ENCODE peak calls at places on chromosomes 13 and 19, in four cellular contexts. X, I, K and L are unnamed samples.

GRCh38 chr13:80145291-80145690 is 195.6 kb downstream of the SPRY2 start:
- DNase-seq in K (no peak), I (no peak), X (no peak), L (no peak)

GRCh38 chr13:90447735-90448103 is 899.8 kb upstream of the MIR17HG start:
- DNase-seq in K (no peak), X (no peak), I (no peak), L (no peak)

GRCh38 chr19:34353546-34353945 is 11.4 kb upstream of the GPI start:
- DNase-seq in X (no peak), I (no peak), K (no peak), L (no peak)

GRCh38 chr19:11697284-11697855 is 41.4 kb downstream of the ZNF823 start:
- DNase-seq in X (no peak), K (no peak), I (no peak), L (no peak)

GRCh38 chr13:92355213-92355612 is 871.4 kb upstream of the GPC6 start:
- DNase-seq in I (peak), X (peak), K (no peak), L (peak)

GRCh38 chr13:50731400-50731799 is 112.1 kb downstream of the DLEU7 start:
- DNase-seq in X (no peak), I (no peak), K (peak), L (no peak)

GRCh38 chr19:1070576-1070930 is 3.6 kb downstream of the ARHGAP45 start:
- DNase-seq in I (no peak), X (no peak), K (no peak), L (peak)

GRCh38 chr19:4717191-4717965 is 6.3 kb downstream of the DPP9 start:
- DNase-seq in X (no peak), K (no peak), I (peak), L (no peak)

GRCh38 chr13:53800011-53800410 is 771.4 kb downstream of the OLFM4 start:
- DNase-seq in I (no peak), K (no peak), X (no peak), L (no peak)

GRCh38 chr19:8208119-8208709 is 956 bp upstream of the CERS4 start:
- DNase-seq in I (no peak), K (no peak), X (no peak), L (peak)

GRCh38 chr13:23321534-23322241 is 111.8 kb downstream of the SACS start:
- DNase-seq in I (peak), X (peak), K (peak), L (no peak)

GRCh38 chr13:113317031-113317430 is 20.0 kb downstream of the LAMP1 start:
- DNase-seq in I (no peak), X (no peak), K (no peak), L (no peak)

GRCh38 chr13:26498524-26499208 is 58.8 kb upstream of the WASF3 start:
- DNase-seq in K (no peak), X (no peak), I (no peak), L (no peak)

GRCh38 chr19:57947419-57948134 is at the start of gene ZNF256:
- DNase-seq in X (peak), K (peak), I (peak), L (peak)

GRCh38 chr13:106612688-106613087 is 44.8 kb upstream of the ARGLU1 start:
- DNase-seq in I (no peak), K (no peak), X (no peak), L (no peak)

GRCh38 chr13:75398072-75398471 is 83.9 kb downstream of the TBC1D4 start:
- DNase-seq in K (no peak), X (no peak), I (no peak), L (no peak)

GRCh38 chr13:51168623-51169022 is 53.6 kb upstream of the FAM124A start:
- DNase-seq in I (no peak), K (no peak), X (no peak), L (no peak)

GRCh38 chr13:32645854-32646253 is 59.6 kb downstream of the PDS5B start:
- DNase-seq in K (peak), X (no peak), I (no peak), L (no peak)

GRCh38 chr13:113637262-113638160 is 20.5 kb downstream of the ATP4B start:
- DNase-seq in I (no peak), X (no peak), K (no peak), L (peak)

GRCh38 chr13:110425444-110425780 is 118.3 kb downstream of the COL4A2 start:
- DNase-seq in K (no peak), I (no peak), X (no peak), L (no peak)

GRCh38 chr19:34482380-34483250 is 1.1 kb downstream of the WTIP start:
- DNase-seq in I (no peak), K (no peak), X (no peak), L (peak)

GRCh38 chr19:58562126-58563033 is 4.0 kb upstream of the UBE2M start:
- DNase-seq in X (no peak), I (no peak), K (no peak), L (peak)

GRCh38 chr13:49539313-49539712 is 43.6 kb downstream of the PHF11 start:
- DNase-seq in I (no peak), X (no peak), K (no peak), L (no peak)

GRCh38 chr19:49056101-49056901 is 1.2 kb downstream of the CGB7 start:
- DNase-seq in K (no peak), I (peak), X (peak), L (peak)

GRCh38 chr13:97978661-97979450 is 25.4 kb downstream of the IPO5 start:
- DNase-seq in I (no peak), K (no peak), X (no peak), L (no peak)
- TF ChIP-seq TCF7 in I (no peak), K (no peak), X (no peak), L (no peak)

DNA sequence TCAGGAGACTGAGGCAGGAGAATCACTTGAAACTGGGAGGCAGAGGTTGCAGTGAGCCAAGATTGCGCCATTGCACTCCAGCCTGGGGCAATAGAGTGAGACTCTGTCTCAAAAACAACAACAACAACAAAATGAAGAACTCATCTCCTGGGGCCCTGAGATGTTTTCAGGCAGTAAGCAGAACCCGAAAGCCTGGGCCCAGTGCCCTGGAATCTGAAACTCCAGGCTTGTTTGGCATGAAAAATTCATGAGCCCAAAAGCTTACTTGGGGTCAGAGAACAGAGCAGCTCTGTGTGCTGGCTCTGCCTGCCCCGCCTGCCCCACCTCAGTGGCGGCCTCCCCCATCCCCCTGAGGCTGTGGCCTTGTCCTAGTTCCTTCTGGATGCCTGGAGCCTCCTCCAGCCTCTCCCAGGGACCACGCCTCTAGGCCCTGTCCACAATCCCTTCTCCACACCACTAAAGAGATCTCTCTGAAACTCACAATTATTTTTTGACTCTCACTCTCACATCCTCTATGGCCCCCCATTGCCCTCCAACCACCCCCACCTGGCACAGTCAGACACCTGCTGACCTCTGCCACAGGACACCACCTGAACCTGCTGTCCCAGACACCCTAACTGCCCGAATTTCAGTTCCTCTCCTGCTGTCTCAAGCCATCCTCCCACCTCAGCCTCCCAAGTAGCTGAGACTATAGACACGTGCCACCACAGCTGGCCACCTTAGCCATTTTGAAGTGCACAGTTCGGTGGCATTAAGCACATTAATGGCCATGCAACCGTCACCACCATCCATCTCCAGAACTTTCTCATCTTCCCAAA is 6.9 kb upstream of the AP1M2 start:
- DNase-seq in I (no peak), X (no peak), K (peak), L (no peak)
- TF ChIP-seq TCF7 in I (no peak), X (no peak), K (no peak), L (no peak)

GRCh38 chr19:2775556-2776430 is 7.3 kb downstream of the SGTA start:
- DNase-seq in K (no peak), X (peak), I (peak), L (no peak)
- TF ChIP-seq TCF7 in K (no peak), X (no peak), I (no peak), L (no peak)

DNA sequence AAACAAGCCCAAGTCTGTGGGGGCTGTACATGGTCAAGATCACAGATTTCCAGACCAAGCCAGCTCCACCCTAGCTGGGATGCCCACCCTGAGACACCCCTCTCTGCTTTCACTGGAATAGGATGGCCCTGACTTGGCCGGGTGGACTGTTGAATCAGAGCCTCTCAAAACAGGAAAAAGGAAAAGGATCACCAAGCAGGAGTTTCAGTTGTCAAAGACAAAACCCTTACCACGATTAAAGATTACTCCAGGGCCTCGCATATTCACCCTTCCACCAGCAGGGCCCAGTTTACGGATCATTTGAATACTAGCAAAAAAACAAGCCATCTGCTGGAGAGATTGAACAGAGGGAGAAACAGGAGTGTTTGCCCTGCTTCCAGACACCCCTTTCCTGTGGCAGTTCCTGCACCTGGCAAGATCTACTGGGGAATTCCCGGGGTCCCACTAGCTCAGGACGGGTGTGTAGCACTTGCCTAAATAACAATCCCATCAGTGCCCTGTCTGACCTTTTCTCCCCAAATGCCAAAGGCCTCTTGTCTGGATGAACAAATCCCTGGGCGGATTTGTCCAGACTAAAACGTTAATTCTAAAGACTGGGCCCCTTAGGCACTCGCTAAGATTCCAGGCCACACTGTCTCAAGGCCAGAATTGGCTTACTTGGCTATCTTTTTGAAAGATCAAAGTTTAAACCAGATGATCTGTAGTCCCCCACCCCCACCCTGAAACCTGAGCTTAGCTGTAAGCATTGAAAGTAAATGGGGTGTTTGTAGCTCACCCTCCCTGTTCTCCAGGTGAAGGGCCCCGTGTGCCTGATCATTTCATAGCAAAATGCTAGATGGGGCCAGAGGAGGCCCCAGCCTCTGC is 38.4 kb downstream of the ACTN4 start:
- DNase-seq in X (peak), K (no peak), I (peak), L (no peak)
- TF ChIP-seq TCF7 in X (no peak), K (no peak), I (peak), L (no peak)